ENCODE peak calls at places on chromosomes 4 and X, in eight cellular contexts. G is A549, A is ovary, R is stomach, H is transverse colon, Z is body of pancreas, O is heart left ventricle, S is tibial nerve. U is an unnamed sample.
A peak's percentile ranks its signal among the peaks of the same experiment; 100 is the strongest.

GRCh38 chr4:57148831-57149230 is 38.6 kb upstream of the IGFBP7 start:
- DNase-seq in G (no peak), A (no peak), R (no peak), H (no peak), Z (no peak), O (no peak), S (no peak), U (no peak)

GRCh38 chr4:156764145-156764544 is 207.5 kb downstream of the PDGFC start:
- DNase-seq in G (no peak), A (no peak), R (no peak), H (no peak), Z (no peak), O (no peak), S (no peak), U (no peak)

GRCh38 chrX:74452199-74452481 is 30.8 kb downstream of the SLC16A2 start:
- DNase-seq in G (no peak), A (no peak), R (no peak), H (no peak), Z (no peak), O (no peak), S (no peak), U (no peak)

GRCh38 chrX:53256446-53257041 is 24.8 kb downstream of the IQSEC2 start:
- DNase-seq in G (no peak), A (no peak), R (no peak), H (no peak), Z (no peak), O (no peak), S (no peak), U (no peak)

GRCh38 chr4:103567591-103567990 is 152.2 kb downstream of the TACR3 start:
- DNase-seq in G (no peak), A (no peak), R (no peak), H (no peak), Z (no peak), O (no peak), S (no peak), U (no peak)

GRCh38 chr4:20616848-20617247 is 83.4 kb upstream of the PACRGL start:
- DNase-seq in G (no peak), A (no peak), R (no peak), H (no peak), Z (no peak), O (no peak), S (no peak), U (no peak)

GRCh38 chrX:93594780-93595179 is 78.6 kb downstream of the NAP1L3 start:
- DNase-seq in G (no peak), A (no peak), R (no peak), H (no peak), Z (no peak), O (no peak), S (no peak), U (no peak)

GRCh38 chr4:2135083-2135482 is 76.0 kb downstream of the NAT8L start:
- DNase-seq in G (no peak), A (no peak), R (no peak), H (peak; percentile 15), Z (no peak), O (no peak), S (no peak), U (no peak)

GRCh38 chr4:76251448-76252270 is at the start of gene FAM47E:
- DNase-seq in G (peak; percentile 57), A (peak; percentile 37), R (peak; percentile 88), H (peak; percentile 86), Z (peak; percentile 93), O (peak; percentile 87), S (peak; percentile 9), U (no peak)
- TF ChIP-seq POLR2A in G (no peak), A (no peak), R (no peak), H (peak; percentile 35), Z (peak; percentile 74), O (peak; percentile 29), S (no peak), U (peak; percentile 37)

DNA sequence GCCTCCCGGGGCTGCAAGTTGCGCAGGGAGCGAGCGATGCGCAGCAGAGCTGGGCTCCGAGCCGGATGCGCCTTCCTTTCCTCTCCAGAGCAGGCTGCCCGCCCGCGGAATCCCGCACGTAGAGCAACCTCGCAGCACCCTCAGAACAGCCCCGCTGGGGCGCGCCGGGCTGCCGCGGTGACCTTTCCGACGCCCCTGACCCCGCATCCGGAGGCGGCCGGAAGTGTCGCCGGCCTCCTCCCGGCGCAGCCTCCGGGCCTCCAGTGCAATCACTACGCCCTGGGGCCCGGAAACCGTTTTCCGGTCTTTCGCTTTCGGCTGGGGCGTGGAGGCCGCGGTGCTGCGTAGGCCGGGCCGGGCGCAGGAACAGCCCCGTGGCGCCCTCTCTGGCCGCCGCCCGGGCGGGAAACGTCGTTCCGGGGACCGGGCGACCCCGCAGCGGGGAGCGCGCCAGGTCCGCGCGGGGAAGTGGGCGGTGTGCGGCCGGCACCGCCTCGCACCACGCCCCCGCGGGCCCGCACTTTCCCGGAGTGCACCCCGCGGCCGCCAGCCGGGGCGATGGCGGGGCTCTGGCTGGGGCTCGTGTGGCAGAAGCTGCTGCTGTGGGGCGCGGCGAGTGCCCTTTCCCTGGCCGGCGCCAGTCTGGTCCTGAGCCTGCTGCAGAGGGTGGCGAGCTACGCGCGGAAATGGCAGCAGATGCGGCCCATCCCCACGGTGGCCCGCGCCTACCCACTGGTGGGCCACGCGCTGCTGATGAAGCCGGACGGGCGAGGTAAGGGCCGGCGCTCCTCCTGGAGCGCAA is at the start of gene CYP4V2:
- DNase-seq in G (peak; percentile 67), A (peak; percentile 87), R (peak; percentile 87), H (peak; percentile 92), Z (peak; percentile 78), O (peak; percentile 93), S (peak; percentile 60), U (peak; percentile 63)
- TF ChIP-seq POLR2A in G (peak; percentile 21), A (peak; percentile 57), R (no peak), H (peak; percentile 88), Z (peak; percentile 81), O (no peak), S (peak; percentile 64), U (peak; percentile 58)

DNA sequence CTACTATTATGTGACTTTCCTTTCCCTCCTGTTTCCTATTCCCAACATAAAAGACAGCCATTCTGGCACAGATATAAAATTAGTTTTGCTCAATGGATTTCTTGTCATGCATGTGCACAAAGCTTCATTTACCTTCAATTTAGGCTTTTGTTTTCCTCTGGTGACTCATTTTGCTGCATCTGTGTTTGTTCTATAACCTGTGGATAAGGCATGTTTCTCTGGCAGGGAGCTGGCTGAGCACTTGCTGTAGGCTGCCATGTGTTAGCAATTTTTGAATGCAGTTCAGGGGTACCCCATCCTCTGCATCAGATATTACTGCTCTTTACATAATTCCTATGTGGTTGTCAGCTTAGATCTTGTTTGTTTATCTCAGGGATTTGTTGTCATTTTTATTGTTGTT is 202.8 kb upstream of the GRID2 start:
- DNase-seq in G (no peak), A (no peak), R (no peak), H (no peak), Z (no peak), O (no peak), S (no peak), U (no peak)
- TF ChIP-seq POLR2A in G (no peak), A (no peak), R (no peak), H (no peak), Z (no peak), O (no peak), S (no peak), U (no peak)

DNA sequence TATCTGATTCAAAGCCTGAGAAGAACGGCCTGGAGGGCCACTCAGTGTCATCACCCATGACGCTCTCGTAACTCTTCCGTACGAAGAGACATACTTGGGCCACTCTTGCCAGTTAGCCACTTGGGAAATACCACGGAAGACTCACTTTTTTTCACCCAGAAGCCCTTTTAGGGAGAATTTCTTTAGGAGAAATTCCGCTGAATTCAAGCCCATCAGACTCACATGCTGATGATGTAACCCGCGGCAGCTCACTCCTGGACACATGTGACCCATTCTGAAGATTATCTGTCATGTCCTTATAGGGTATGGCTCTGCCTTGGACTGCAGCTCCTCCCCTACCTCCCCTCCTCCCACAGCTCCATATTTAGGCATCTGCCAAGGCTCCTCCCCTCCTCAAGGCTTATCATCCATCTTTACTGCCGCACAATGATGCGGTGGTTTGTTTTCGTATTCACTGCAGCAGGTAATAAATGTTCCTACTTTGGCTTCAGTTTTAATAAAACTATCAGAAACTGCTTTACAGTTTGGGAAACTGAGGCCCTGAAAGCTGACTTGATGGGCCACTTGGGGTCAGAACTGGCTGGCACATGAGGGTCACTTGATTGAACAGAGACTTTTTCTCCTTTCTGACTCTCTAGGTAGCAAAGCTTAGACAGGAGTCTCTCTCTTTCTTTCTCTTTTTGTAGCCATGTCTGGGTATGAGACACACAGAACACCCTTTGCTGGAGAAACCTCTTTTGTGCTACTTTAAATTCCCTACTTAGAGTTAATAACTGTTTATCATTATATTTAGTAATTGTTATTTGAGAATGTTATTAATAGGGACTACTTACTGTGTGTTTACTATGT is 42.1 kb downstream of the RHOH start:
- DNase-seq in G (peak; percentile 56), A (no peak), R (no peak), H (peak; percentile 22), Z (no peak), O (no peak), S (no peak), U (no peak)
- TF ChIP-seq POLR2A in G (no peak), A (no peak), R (no peak), H (no peak), Z (no peak), O (no peak), S (no peak), U (no peak)

GRCh38 chr4:31085736-31086135 is 365.6 kb downstream of the PCDH7 start:
- DNase-seq in G (no peak), A (no peak), R (no peak), H (no peak), Z (no peak), O (no peak), S (no peak), U (no peak)
- TF ChIP-seq POLR2A in G (no peak), A (no peak), R (no peak), H (no peak), Z (no peak), O (no peak), S (no peak), U (no peak)

DNA sequence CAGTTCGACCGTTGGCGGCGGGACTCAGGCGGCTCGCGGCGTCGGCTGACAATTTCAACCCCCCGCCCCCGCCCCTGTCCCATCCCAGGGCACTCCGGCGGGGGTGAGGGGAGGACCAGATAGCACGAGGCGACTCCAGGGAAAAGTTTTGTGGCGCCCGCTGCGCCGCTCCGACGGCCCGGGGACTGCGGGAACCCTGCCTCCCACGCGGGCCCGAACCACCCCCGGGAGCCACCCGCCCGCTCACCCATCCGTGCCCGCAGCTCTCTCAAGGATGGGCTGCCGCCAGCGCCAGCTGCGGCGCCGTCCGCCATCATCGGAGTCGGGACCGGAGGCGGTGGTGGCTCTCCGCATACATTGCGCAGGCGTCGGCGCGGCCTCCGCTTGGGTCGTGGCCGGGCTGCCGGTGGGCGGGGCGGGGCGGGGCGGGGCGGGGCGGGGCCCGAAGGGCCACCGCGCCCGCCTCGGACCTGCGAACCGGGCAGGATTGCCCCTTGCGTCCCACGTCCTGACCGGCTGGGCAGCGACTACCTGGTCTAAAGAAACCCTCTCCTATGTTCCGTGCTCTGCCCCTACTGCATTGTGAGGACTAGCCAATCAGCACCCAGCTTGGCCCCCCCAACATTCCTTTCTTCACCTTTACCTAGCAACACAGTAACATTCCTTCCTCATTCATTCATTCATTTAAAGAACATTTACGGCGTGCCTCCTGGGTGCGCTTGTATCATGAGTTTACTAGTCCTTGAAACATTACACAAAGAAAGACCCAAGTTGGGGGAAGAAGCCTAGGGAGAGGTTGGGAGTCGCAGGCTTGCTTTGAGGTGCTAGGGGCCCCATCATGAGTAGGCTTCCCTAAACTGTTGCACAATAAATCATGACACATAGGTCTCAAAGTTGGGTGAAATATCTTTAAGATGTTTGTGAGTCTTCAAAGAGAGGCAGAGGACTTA is at the start of gene MAP7D3:
- DNase-seq in G (peak; percentile 69), A (peak; percentile 70), R (peak; percentile 60), H (peak; percentile 64), Z (peak; percentile 59), O (peak; percentile 86), S (peak; percentile 26), U (peak; percentile 68)
- TF ChIP-seq POLR2A in G (peak; percentile 85), A (no peak), R (no peak), H (no peak), Z (no peak), O (peak; percentile 41), S (no peak), U (peak; percentile 77)